ENCODE peak calls at places on chromosomes 1 and 21, in six cellular contexts. I is uterus, Y is PC-9, A is tibial artery, C is ascending aorta, K is endothelial cell of umbilical vein. W is an unnamed sample. For H3K27me3, the result is how much of the 10 kb centered on the place peaks cover.

GRCh38 chr1:37705399-37705798 is 13.1 kb downstream of the CDCA8 start:
- DNase-seq in I (no peak), Y (no peak), A (no peak), K (no peak), C (no peak), W (no peak)

GRCh38 chr1:106883208-106883607 is 173.3 kb upstream of the PRMT6 start:
- DNase-seq in I (no peak), C (no peak), K (no peak), Y (no peak), A (no peak), W (no peak)

GRCh38 chr1:200979574-200980451 is 43.7 kb downstream of the KIF21B start:
- DNase-seq in C (no peak), I (no peak), A (no peak), K (peak), Y (peak), W (no peak)

GRCh38 chr1:200880212-200880611 is 7.4 kb downstream of the GPR25 start:
- DNase-seq in K (no peak), Y (no peak), C (no peak), A (no peak), I (no peak), W (no peak)

GRCh38 chr1:11920239-11920903 is 5.9 kb downstream of the KIAA2013 start:
- DNase-seq in Y (no peak), K (no peak), I (no peak), A (no peak), C (no peak), W (no peak)

GRCh38 chr1:93878501-93878888 is 511 bp downstream of the DNTTIP2 start:
- DNase-seq in I (peak), C (no peak), A (no peak), Y (peak), K (peak), W (no peak)

GRCh38 chr21:42460391-42461184 is 35.4 kb downstream of the RSPH1 start:
- DNase-seq in A (no peak), Y (peak), C (no peak), I (no peak), K (no peak), W (no peak)

GRCh38 chr1:246294263-246294662 is 212.8 kb downstream of the SMYD3 start:
- DNase-seq in K (no peak), Y (no peak), I (no peak), A (no peak), C (no peak), W (no peak)

GRCh38 chr1:32890516-32891240 is 4.4 kb downstream of the HPCA start:
- DNase-seq in I (no peak), Y (no peak), K (no peak), C (no peak), A (no peak), W (no peak)

GRCh38 chr21:39849014-39849655 is 18.1 kb upstream of the PCP4 start:
- DNase-seq in Y (no peak), C (no peak), K (no peak), A (no peak), I (no peak), W (no peak)

GRCh38 chr1:62235576-62235975 is 40.9 kb downstream of the L1TD1 start:
- DNase-seq in I (no peak), K (no peak), A (no peak), Y (no peak), C (no peak), W (no peak)

GRCh38 chr1:204046346-204046745 is 26.6 kb upstream of the SOX13 start:
- DNase-seq in I (no peak), Y (no peak), A (no peak), C (no peak), K (no peak), W (no peak)

GRCh38 chr1:245448858-245449534 is 294.2 kb downstream of the KIF26B start:
- DNase-seq in I (no peak), K (no peak), Y (no peak), C (no peak), A (no peak), W (no peak)

GRCh38 chr1:46364612-46365011 is 24.0 kb downstream of the NSUN4 start:
- DNase-seq in I (no peak), Y (no peak), C (no peak), A (no peak), K (no peak), W (no peak)

GRCh38 chr1:182802006-182802798 is 12.6 kb downstream of the NPL start:
- DNase-seq in Y (no peak), I (no peak), C (no peak), K (no peak), A (no peak), W (peak)

GRCh38 chr1:201493757-201494617 is 12.9 kb downstream of the CSRP1 start:
- DNase-seq in A (no peak), I (peak), Y (no peak), K (peak), C (no peak), W (peak)

GRCh38 chr1:20278692-20279130 is 12.0 kb upstream of the VWA5B1 start:
- DNase-seq in Y (no peak), A (no peak), I (no peak), C (no peak), K (no peak), W (no peak)

GRCh38 chr1:247373721-247374141 is 42.1 kb upstream of the ZNF496 start:
- DNase-seq in Y (no peak), C (no peak), A (peak), K (peak), I (peak), W (peak)

DNA sequence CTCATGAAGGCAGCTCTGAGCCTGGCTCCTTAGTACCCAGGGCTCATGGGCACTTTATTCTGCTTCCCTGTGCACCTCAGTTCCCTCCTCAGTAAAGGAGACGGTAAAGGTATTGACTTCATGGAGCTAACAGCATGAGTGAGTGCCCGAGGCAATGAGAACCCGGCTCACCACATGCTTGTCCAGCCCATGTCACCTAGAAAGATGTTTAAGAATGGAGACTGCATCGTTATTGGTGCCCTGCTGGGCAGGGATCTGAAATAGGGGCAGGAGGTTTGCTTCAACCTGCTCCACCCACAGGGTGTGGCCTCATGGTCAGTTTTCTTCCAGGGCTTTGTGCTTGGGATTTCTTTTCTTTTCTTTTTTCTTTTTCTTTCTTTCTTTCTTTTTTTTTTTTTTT is 7.0 kb upstream of the KCNE1 start:
- DNase-seq in K (no peak), Y (no peak), I (no peak), A (no peak), C (no peak), W (no peak)
- H3K4me3 ChIP-seq in K (no peak), Y (no peak), I (no peak), A (no peak), C (no peak), W (no peak)

DNA sequence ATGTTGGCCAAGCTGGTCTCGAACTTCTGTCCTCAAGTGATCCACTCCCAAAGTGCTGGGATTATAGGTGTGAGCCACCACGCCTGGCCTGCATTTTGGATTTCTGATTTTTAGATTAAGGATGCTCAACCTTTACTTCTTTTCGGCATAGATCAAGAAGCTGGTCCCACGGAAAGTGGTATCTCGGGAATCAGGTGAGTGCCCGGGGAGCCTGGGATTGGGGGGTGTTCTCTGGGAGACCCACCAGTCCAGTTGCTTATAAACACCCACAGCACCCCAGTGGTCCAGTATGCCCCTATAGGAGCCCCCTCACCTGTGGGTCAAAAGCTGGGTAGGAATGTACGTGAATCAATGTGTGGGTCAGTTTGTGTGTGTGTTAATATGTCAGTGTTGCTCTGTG is 3.2 kb downstream of the SH3D21 start:
- DNase-seq in C (no peak), I (no peak), K (no peak), A (no peak), Y (no peak), W (no peak)
- TF ChIP-seq CTCF in C (no peak), I (no peak), K (no peak), A (no peak), Y (no peak), W (no peak)

GRCh38 chr1:220878223-220879081 is 791 bp upstream of the HLX start:
- DNase-seq in C (no peak), A (no peak), Y (no peak), K (no peak), I (no peak), W (no peak)

GRCh38 chr1:220880726-220881506 is 1.7 kb downstream of the HLX start:
- DNase-seq in I (peak), Y (no peak), A (peak), K (no peak), C (no peak), W (peak)

GRCh38 chr1:220880367-220880680 is 1.1 kb downstream of the HLX start:
- DNase-seq in C (no peak), I (no peak), Y (no peak), K (no peak), A (no peak), W (no peak)

GRCh38 chr1:220879090-220879508 is at the start of gene HLX:
- DNase-seq in K (peak), I (peak), C (peak), A (peak), Y (peak), W (peak)

GRCh38 chr1:220879509-220880366 is 495 bp downstream of the HLX start:
- DNase-seq in C (no peak), K (peak), A (no peak), Y (no peak), I (peak), W (peak)
- H3K27me3 ChIP-seq in C (under half), K (under half), A (under half), Y (under half), I (under half), W (under half)

GRCh38 chr1:53656062-53656915 is 82.7 kb downstream of the GLIS1 start:
- DNase-seq in K (no peak), A (no peak), C (no peak), Y (no peak), I (no peak), W (no peak)
- H3K4me3 ChIP-seq in K (no peak), A (no peak), C (no peak), Y (no peak), I (no peak), W (no peak)

DNA sequence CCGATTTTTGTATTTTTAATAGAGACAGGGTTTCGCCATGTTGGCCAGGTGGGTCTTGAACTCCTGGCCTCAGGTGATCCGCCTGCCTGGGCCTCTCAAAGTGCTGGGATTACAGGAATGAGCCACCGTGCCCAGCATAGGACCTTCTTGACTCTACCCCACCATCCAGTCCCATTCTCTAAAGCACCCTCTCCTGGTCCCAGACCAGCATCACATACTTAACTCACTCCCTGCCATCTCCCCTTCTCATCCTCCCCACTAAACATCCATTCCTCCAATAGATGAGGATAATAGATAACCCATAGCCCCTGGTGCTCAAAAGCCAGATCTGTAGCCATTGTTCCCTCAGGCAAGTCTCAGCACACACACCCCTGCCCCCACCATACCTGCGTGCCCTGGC is 2.1 kb downstream of the ENTREP3 start:
- DNase-seq in A (no peak), I (no peak), Y (no peak), C (no peak), K (no peak), W (no peak)
- TF ChIP-seq CTCF in A (no peak), I (no peak), Y (no peak), C (no peak), K (no peak), W (no peak)

DNA sequence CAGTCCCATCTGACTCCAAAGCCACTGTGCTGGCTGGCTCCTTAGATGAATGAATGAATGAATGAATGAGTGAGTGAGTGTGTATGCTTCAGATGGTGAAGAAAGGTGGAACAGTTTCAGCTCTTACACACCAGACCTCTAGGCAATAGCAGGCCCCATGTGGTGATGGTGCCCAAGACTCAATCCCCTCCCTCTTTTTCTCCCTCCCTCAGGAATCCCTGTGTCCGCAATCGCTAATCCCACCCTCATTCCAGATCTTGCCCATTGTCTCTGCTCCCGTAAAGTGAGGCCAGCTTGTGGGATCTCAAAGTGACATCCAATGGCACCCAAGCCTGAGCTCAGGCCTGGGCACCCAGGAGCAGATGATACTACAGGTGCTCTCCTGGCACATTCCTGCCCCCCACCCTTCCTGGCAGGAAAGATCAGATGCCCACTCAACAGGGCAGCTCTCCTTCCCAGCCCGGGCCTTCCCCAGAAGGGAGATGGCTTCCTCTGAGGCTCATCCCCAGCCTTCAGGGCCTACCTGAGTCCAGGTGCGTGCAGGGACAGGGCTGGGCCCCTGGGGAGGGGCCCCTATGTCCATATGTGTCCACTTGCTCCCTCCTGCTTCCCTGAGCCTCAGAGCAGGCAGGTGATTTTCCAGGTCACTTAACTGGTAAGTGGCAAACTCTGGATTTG is 106.4 kb downstream of the HMGB4 start:
- DNase-seq in A (no peak), Y (no peak), C (no peak), K (no peak), I (no peak), W (no peak)
- H3K27me3 ChIP-seq in A (under half), Y (under half), C (under half), K (under half), I (under half), W (under half)

DNA sequence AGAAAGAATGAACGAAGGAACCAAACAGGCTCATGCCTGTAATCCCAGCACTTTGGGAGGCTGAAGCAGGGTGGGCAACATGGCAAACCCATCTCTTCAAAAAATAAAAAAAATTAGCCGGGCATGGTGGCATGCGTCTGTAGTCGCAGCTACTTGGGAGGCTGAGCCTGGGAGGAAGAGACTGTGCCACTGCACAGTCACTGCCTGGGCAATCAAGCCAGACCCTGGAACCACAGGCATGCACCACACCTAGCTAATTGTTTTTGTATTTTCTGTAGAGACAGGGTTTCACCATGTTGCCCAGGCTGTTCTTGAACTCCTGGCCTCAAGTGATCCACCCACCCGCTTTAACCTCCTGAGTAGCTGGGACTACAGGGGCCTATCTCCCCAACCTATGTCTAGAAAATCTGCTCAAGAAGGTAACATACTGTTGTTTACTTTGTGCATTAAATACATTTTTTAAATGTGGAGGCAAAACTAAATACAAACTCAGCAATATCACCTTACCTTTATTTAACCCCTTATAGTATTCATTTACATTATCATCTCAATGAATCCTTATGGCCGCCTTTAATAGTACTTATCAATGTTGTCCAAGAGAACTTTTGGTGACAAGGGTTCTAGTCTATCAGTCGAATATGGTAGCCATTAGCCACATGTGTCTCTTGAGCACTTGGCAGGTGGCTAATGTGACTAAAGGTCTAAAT is 2.7 kb downstream of the KHDC4 start:
- DNase-seq in I (no peak), Y (no peak), C (no peak), A (no peak), K (no peak), W (no peak)
- H3K4me3 ChIP-seq in I (no peak), Y (peak), C (peak), A (peak), K (peak), W (peak)